ENCODE peak calls at places on chromosomes 4 and X, in ten cellular contexts. N is lung, G is tibial artery, J is skeletal muscle cell, Q is A673, V is fibroblast of the aortic adventitia, P is uterus, C is fibroblast of pulmonary artery, D is ovary, Z is brain microvascular endothelial cell. B is an unnamed sample.

GRCh38 chr4:163344147-163345050 is 707 bp downstream of the NPY5R start:
- DNase-seq in N (no peak), G (no peak), J (no peak), Q (peak), V (no peak), P (peak), C (no peak), D (no peak), Z (no peak), B (no peak)

GRCh38 chrX:40300286-40300890 is 202.6 kb upstream of the BCOR start:
- DNase-seq in N (no peak), G (no peak), J (no peak), Q (no peak), V (no peak), P (no peak), C (no peak), D (no peak), Z (no peak), B (no peak)

GRCh38 chrX:106952988-106953387 is 32.8 kb downstream of the CLDN2 start:
- DNase-seq in N (no peak), G (no peak), J (no peak), Q (peak), V (peak), P (no peak), C (peak), D (no peak), Z (no peak), B (no peak)

GRCh38 chrX:38871129-38872029 is 70.1 kb downstream of the MID1IP1 start:
- DNase-seq in N (no peak), G (no peak), J (no peak), Q (no peak), V (no peak), P (no peak), C (no peak), D (no peak), Z (no peak), B (no peak)

GRCh38 chrX:72122621-72123275 is 9.0 kb downstream of the RTL5 start:
- DNase-seq in N (no peak), G (no peak), J (no peak), Q (no peak), V (no peak), P (no peak), C (no peak), D (no peak), Z (no peak), B (no peak)

GRCh38 chrX:19628006-19628575 is 112.8 kb upstream of the MAP3K15 start:
- DNase-seq in N (no peak), G (no peak), J (no peak), Q (no peak), V (peak), P (no peak), C (no peak), D (no peak), Z (no peak), B (no peak)

GRCh38 chr4:141630854-141631253 is 5.5 kb upstream of the IL15 start:
- DNase-seq in N (no peak), G (no peak), J (no peak), Q (no peak), V (no peak), P (no peak), C (no peak), D (no peak), Z (no peak), B (no peak)

GRCh38 chrX:117327306-117327705 is 789.3 kb downstream of the KLHL13 start:
- DNase-seq in N (no peak), G (no peak), J (no peak), Q (no peak), V (no peak), P (no peak), C (no peak), D (no peak), Z (no peak), B (no peak)

GRCh38 chr4:105306158-105306781 is 159.6 kb downstream of the TET2 start:
- DNase-seq in N (peak), G (no peak), J (no peak), Q (peak), V (no peak), P (no peak), C (peak), D (no peak), Z (peak), B (no peak)

GRCh38 chr4:4443821-4444220 is 56.9 kb downstream of the NSG1 start:
- DNase-seq in N (no peak), G (no peak), J (no peak), Q (no peak), V (peak), P (no peak), C (peak), D (no peak), Z (peak), B (no peak)

GRCh38 chr4:71261633-71262121 is 77.1 kb upstream of the SLC4A4 start:
- DNase-seq in N (no peak), G (no peak), J (no peak), Q (no peak), V (no peak), P (no peak), C (no peak), D (no peak), Z (no peak), B (no peak)

GRCh38 chr4:119097282-119097900 is 38.2 kb upstream of the MYOZ2 start:
- DNase-seq in N (no peak), G (no peak), J (no peak), Q (no peak), V (no peak), P (no peak), C (no peak), D (no peak), Z (no peak), B (no peak)

GRCh38 chr4:42995343-42995944 is 102.9 kb downstream of the GRXCR1 start:
- DNase-seq in N (no peak), G (no peak), J (peak), Q (peak), V (peak), P (no peak), C (peak), D (no peak), Z (no peak), B (no peak)

GRCh38 chr4:165874072-165874798 is 1.2 kb downstream of the TLL1 start:
- DNase-seq in N (no peak), G (no peak), J (no peak), Q (peak), V (peak), P (no peak), C (peak), D (no peak), Z (no peak), B (no peak)

GRCh38 chr4:1879491-1879890 is 8.3 kb downstream of the NSD2 start:
- DNase-seq in N (no peak), G (no peak), J (no peak), Q (no peak), V (no peak), P (no peak), C (no peak), D (no peak), Z (no peak), B (no peak)

GRCh38 chr4:17613761-17614415 is 553 bp upstream of the MED28 start:
- DNase-seq in N (peak), G (peak), J (peak), Q (peak), V (no peak), P (no peak), C (peak), D (peak), Z (peak), B (peak)

GRCh38 chrX:10617964-10618342 is 2.4 kb downstream of the MID1 start:
- DNase-seq in N (peak), G (no peak), J (no peak), Q (peak), V (peak), P (no peak), C (no peak), D (no peak), Z (peak), B (no peak)

GRCh38 chrX:10615931-10616780 is 4.2 kb downstream of the MID1 start:
- DNase-seq in N (no peak), G (peak), J (no peak), Q (peak), V (peak), P (peak), C (peak), D (peak), Z (peak), B (no peak)

GRCh38 chrX:10618911-10619310 is 1.5 kb downstream of the MID1 start:
- DNase-seq in N (no peak), G (no peak), J (no peak), Q (no peak), V (peak), P (no peak), C (no peak), D (no peak), Z (no peak), B (no peak)

GRCh38 chrX:10619311-10620015 is 922 bp downstream of the MID1 start:
- DNase-seq in N (no peak), G (peak), J (no peak), Q (peak), V (peak), P (no peak), C (peak), D (no peak), Z (peak), B (no peak)

GRCh38 chrX:10617186-10617963 is 3.0 kb downstream of the MID1 start:
- DNase-seq in N (no peak), G (no peak), J (no peak), Q (no peak), V (no peak), P (no peak), C (no peak), D (no peak), Z (no peak), B (no peak)
- H3K4me3 ChIP-seq in N (no peak), G (no peak), J (no peak), Q (no peak), V (peak), P (no peak), C (peak), D (peak), Z (no peak), B (peak)

DNA sequence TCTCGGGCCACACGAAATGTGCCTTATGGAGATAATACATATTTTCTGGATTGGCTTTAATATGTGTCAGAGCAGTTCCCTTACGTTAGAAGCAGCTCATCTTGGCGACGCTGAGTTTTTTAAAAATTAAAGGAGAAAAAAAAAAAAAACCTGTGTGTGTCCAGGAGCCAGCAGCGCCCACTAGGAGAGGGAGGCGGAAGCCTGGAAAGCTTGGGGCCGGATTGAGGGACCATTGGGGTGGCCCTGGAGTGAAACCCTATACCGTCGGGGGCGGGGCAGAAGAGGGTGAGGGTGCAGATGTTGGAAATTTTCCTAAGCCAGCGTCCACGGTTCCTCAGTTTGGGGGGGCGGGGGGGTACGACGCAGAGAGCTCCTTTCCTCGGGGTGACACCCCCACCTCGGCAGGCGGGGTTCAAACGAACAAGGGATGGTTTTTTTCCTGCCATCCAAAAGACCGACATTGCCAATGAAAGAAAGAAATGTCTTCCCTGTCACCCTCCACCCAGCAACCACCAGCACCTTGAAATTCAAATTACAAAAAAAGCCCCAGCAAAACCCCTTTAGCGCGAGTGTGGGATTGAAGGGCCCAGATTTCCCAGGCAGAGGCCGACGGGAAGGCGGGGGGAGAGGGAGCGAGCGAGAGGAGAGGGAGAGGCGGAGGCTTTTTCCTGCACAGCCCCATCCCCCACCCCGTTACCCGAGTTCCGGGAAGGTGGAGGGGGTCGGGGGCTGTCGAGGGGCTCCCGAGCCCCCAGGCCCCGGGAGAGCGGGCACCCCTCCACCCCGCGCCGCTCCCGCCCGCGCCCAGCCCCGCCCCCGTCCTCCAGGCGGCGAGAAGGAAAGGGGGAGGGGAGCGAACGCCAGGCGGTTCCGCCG is 868 bp downstream of the SMARCA1 start:
- DNase-seq in N (peak), G (peak), J (no peak), Q (peak), V (peak), P (peak), C (peak), D (peak), Z (peak), B (no peak)
- H3K4me3 ChIP-seq in N (peak), G (peak), J (peak), Q (peak), V (peak), P (peak), C (peak), D (peak), Z (peak), B (peak)

DNA sequence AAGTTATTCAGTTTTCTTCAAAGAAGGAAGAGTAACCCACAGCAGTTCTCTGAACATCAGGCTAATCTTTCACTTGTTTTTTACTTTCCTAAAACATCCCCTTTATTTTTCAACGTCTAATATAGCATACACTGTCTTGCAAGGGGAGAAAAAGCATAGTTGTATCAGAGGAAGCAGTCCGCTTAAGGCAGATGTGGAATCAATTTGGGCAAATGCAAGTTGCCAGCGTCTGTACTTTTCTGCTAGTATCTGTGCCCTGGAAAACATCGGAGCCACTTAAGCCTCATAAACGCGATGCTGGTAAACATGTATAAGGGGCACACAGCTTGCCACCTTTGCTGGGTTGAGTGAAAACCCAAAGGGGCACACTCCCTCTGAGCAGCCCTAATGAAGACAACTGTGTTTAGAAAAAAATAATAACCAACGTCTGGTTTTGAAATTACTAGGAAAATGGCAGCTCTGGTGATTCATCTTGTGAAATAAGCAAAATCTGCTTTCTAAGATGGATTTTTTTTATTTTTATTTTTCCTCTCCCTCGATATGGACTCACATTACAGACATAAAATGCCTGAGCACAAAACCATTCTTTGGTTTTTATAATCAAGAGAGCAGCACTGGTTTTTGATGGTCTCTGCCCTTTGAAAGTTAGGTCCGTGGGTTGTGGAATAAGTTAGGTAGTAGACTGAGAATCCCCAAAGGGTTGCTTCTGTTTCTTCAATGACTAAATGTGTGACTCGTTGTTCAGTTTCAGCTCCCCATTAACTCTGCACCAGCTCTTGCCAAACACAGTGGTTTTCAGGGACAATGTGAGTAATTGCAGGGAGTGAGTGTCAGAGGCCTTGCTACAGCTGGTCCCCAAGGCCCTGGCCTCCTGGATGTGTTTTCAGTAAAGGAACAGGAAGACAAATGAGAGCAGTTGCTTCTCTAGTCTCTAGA is 24.5 kb downstream of the SMIM20 start:
- DNase-seq in N (no peak), G (peak), J (peak), Q (no peak), V (peak), P (no peak), C (peak), D (no peak), Z (peak), B (peak)
- H3K4me3 ChIP-seq in N (no peak), G (no peak), J (peak), Q (no peak), V (no peak), P (no peak), C (no peak), D (no peak), Z (no peak), B (no peak)

DNA sequence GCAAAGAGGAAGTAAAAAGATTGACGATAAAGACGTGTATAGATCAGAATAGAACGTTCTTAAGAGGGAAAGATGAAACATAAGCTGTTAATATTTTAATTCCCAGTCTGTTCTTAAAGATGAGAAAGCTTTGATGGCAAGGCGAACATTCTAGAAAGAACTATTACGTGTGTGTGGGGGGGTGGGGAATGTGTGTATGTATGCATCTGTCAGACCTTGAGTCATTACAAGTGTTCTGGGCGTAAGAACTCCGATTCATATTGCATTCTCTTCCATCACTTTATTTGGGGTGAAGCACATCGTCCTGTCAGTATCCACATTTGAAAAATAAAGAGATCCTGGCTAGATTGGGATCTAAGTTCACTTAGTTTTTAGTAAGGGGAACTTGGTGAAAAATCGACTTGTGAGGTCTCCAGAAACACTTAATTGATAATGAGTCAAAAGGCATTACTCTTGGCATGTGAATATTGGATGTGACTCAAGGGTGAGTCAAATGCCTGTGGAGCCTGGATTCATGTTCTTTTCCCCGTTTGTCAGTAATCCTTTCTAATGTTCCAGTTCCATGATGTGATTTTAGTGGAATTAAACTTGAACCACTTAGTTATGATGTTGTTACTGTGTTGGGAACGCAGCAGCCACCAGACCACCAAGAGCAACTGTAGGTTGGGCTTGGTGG is 3.1 kb downstream of the SMS start:
- DNase-seq in N (no peak), G (no peak), J (peak), Q (peak), V (peak), P (no peak), C (peak), D (no peak), Z (peak), B (peak)
- H3K4me3 ChIP-seq in N (no peak), G (no peak), J (no peak), Q (no peak), V (peak), P (no peak), C (no peak), D (no peak), Z (no peak), B (no peak)

DNA sequence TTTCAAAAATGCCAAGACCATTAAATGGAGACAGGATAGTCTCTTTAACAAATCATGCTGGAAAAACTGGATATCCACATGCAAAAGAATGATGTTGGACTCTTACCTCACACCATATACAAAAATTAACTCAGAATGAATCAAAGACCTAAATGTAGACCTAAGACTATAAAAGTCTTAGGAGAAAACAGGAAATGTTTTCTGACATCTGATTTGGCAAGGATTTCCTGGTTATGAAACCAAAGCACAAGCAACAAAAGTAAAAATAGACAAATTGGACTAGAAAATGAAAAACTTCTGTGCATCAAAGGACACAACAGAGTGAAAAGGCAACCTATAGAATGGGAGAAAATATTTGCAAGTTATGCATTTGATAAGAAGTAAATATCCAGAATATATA is 37.6 kb downstream of the ARFIP1 start:
- DNase-seq in N (no peak), G (no peak), J (no peak), Q (no peak), V (peak), P (no peak), C (peak), D (no peak), Z (no peak), B (no peak)
- H3K4me3 ChIP-seq in N (no peak), G (no peak), J (no peak), Q (no peak), V (no peak), P (no peak), C (no peak), D (no peak), Z (no peak), B (no peak)

DNA sequence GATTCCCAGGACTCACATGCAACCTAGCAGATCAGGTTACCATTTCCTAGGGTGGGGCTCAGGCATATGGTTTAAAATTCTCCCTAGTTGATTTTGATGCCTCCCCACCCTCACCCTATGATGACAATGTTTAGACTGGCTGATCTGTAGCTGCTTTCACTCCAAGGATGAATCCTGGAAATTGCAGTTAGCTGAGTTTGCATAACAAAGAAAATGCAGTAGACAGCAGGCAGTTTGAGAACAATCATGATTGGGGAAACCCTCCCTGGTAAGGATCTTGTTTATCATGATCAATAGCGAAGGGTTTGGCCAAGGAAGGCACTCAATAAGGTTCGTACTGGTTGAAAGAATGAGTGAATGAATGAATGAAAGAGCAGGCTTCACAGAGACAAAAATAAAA is 2.1 kb downstream of the ZNF518B start:
- DNase-seq in N (no peak), G (no peak), J (no peak), Q (no peak), V (no peak), P (no peak), C (no peak), D (no peak), Z (no peak), B (no peak)
- H3K4me3 ChIP-seq in N (no peak), G (no peak), J (no peak), Q (no peak), V (no peak), P (no peak), C (no peak), D (no peak), Z (no peak), B (no peak)

GRCh38 chrX:41391606-41392005 is 55.5 kb upstream of the NYX start:
- DNase-seq in N (no peak), G (no peak), J (no peak), Q (no peak), V (no peak), P (no peak), C (no peak), D (no peak), Z (no peak), B (no peak)

GRCh38 chrX:41384041-41384705 is 50.2 kb downstream of the DDX3X start:
- DNase-seq in N (peak), G (peak), J (peak), Q (peak), V (peak), P (peak), C (peak), D (peak), Z (peak), B (peak)

GRCh38 chrX:41386222-41386990 is 52.4 kb downstream of the DDX3X start:
- DNase-seq in N (no peak), G (no peak), J (no peak), Q (no peak), V (no peak), P (no peak), C (peak), D (no peak), Z (no peak), B (no peak)

GRCh38 chrX:41389311-41389888 is 55.4 kb downstream of the DDX3X start:
- DNase-seq in N (no peak), G (no peak), J (no peak), Q (no peak), V (no peak), P (no peak), C (no peak), D (no peak), Z (no peak), B (no peak)

DNA sequence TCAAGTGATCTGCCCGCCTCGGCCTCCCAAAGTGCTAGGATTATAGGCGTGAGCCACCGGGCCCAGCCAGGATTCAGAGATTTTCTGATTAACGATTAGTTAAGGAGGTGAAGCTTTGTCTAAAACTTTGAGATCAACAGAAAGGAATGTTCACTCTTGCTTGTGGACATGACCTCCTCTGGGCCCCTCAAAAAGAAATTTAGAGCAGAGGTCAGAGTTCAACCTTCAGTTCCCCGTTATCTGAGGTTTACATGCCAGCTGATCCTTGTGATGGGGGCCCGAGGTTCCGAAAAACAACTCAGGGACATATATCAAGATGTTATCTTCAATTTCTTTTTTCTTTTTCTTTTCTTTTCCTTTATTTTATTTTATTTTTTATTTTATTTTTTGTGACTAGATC is 54.6 kb downstream of the DDX3X start:
- DNase-seq in N (no peak), G (no peak), J (no peak), Q (no peak), V (no peak), P (no peak), C (no peak), D (no peak), Z (no peak), B (no peak)
- H3K4me3 ChIP-seq in N (no peak), G (no peak), J (no peak), Q (no peak), V (no peak), P (no peak), C (no peak), D (no peak), Z (no peak), B (no peak)